ENCODE peak calls at places on chromosomes 11 and 22, in four cellular contexts. P is choroid plexus epithelial cell, T is kidney epithelial cell, B is AG10803. D is an unnamed sample.

GRCh38 chr11:126647735-126648134 is 292.2 kb downstream of the ST3GAL4 start:
- DNase-seq in P (peak), T (peak), B (peak), D (peak)

GRCh38 chr11:20483931-20484330 is 96.4 kb downstream of the PRMT3 start:
- DNase-seq in T (no peak), P (no peak), B (peak), D (no peak)

GRCh38 chr11:44770401-44770800 is 43.6 kb downstream of the TSPAN18 start:
- DNase-seq in T (no peak), P (no peak), B (no peak), D (no peak)

GRCh38 chr22:37659066-37659896 is 758 bp downstream of the PDXP start:
- DNase-seq in B (no peak), T (no peak), P (no peak), D (no peak)

GRCh38 chr11:1391165-1392010 is 1.7 kb downstream of the BRSK2 start:
- DNase-seq in P (no peak), B (no peak), T (no peak), D (no peak)

GRCh38 chr11:118437046-118437735 is 899 bp downstream of the KMT2A start:
- DNase-seq in T (no peak), B (peak), P (peak), D (no peak)

GRCh38 chr11:118615282-118615979 is 8.0 kb downstream of the PHLDB1 start:
- DNase-seq in P (peak), B (no peak), T (no peak), D (no peak)

GRCh38 chr11:83172551-83172950 is 15.6 kb downstream of the PCF11 start:
- DNase-seq in P (no peak), T (no peak), B (no peak), D (no peak)

GRCh38 chr11:67648140-67648795 is 2.3 kb downstream of the ACY3 start:
- DNase-seq in T (no peak), P (no peak), B (no peak), D (no peak)

GRCh38 chr11:17352925-17353227 is 1.3 kb downstream of the NCR3LG1 start:
- DNase-seq in P (peak), B (peak), T (no peak), D (peak)

GRCh38 chr11:13329670-13330401 is 52.2 kb downstream of the BMAL1 start:
- DNase-seq in T (no peak), P (no peak), B (peak), D (no peak)

GRCh38 chr11:23313001-23313400 is 452.7 kb upstream of the CCDC179 start:
- DNase-seq in P (peak), T (no peak), B (peak), D (no peak)

GRCh38 chr11:29127456-29127855 is 889.4 kb downstream of the KCNA4 start:
- DNase-seq in B (no peak), T (peak), P (no peak), D (no peak)

GRCh38 chr11:73040046-73040445 is 102.1 kb downstream of the FCHSD2 start:
- DNase-seq in P (no peak), B (no peak), T (no peak), D (no peak)

GRCh38 chr22:47762141-47762540 is 999.7 kb downstream of the TBC1D22A start:
- DNase-seq in B (no peak), P (no peak), T (no peak), D (no peak)

GRCh38 chr11:898540-899190 is 11.9 kb downstream of the CHID1 start:
- DNase-seq in B (no peak), P (peak), T (no peak), D (no peak)

GRCh38 chr11:62449451-62449851 is 30.6 kb downstream of the SCGB1A1 start:
- DNase-seq in T (no peak), B (no peak), P (no peak), D (no peak)

GRCh38 chr11:65928667-65929066 is 9.4 kb downstream of the DRAP1 start:
- DNase-seq in B (no peak), T (no peak), P (no peak), D (no peak)

GRCh38 chr11:65934014-65934413 is 11.3 kb upstream of the TSGA10IP start:
- DNase-seq in T (no peak), P (peak), B (no peak), D (no peak)

GRCh38 chr11:65931773-65932557 is 12.7 kb downstream of the DRAP1 start:
- DNase-seq in B (no peak), T (no peak), P (peak), D (no peak)

GRCh38 chr11:65927904-65928397 is 8.7 kb downstream of the DRAP1 start:
- DNase-seq in T (no peak), P (peak), B (peak), D (no peak)

GRCh38 chr11:65932558-65932919 is 12.7 kb upstream of the TSGA10IP start:
- DNase-seq in B (peak), P (peak), T (no peak), D (peak)
- TF ChIP-seq CTCF in B (no peak), P (no peak), T (no peak), D (peak)

GRCh38 chr11:3047637-3048036 is 9.6 kb downstream of the CARS1 start:
- DNase-seq in T (no peak), P (no peak), B (no peak), D (no peak)

GRCh38 chr11:3051435-3052108 is 5.7 kb downstream of the CARS1 start:
- DNase-seq in B (no peak), T (no peak), P (peak), D (no peak)

GRCh38 chr11:3050386-3051325 is 6.6 kb downstream of the CARS1 start:
- DNase-seq in T (no peak), P (no peak), B (no peak), D (no peak)

GRCh38 chr11:3052109-3052479 is 5.1 kb downstream of the CARS1 start:
- DNase-seq in B (no peak), T (no peak), P (no peak), D (no peak)

GRCh38 chr11:3049430-3050243 is 7.6 kb downstream of the CARS1 start:
- DNase-seq in P (peak), B (peak), T (peak), D (peak)
- TF ChIP-seq CTCF in P (peak), B (peak), T (peak), D (peak)

GRCh38 chr22:17786435-17787158 is 12.3 kb upstream of the BID start:
- DNase-seq in T (no peak), P (peak), B (no peak), D (peak)
- TF ChIP-seq CTCF in T (no peak), P (peak), B (no peak), D (no peak)

DNA sequence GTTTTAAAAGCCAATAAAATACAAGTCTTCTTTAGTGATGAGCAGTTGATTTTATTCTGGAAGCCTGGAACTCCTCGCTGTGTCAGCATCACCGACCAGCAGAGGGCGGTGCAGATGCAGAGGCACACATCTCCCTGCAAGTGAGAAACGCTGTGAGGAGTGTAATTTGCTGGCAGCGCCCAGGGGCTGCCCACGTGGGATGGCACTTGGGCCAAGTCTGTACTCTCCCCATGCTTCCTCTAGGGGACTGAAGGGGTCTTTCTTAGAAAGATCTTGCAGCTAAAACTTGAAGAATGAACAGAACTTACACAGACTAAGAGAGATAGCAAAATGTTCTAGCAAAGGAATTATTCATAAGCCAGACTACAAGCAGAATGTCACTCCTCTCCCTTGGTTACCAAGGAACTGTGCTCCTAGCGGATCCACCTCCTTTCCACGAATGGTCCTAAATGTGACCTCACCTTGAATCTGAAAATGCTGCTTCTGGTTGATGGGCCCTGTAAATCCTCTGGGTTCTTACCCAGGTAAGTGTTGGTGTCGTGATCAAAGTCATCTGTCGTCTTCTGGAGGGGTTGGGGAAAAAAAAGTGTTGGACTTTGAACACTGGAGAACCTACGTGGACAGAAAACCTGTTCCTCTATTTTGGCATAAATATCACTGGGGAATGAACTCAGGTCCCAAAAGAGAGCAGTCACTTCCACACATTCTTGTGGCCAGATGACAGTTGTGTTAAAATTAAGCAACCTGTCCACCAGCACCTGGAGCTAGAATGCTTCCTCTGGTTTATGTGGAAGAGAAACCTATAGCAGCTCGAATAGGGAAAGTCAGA is 31.8 kb downstream of the CNTF start:
- DNase-seq in B (peak), T (peak), P (peak), D (peak)
- TF ChIP-seq CTCF in B (peak), T (peak), P (peak), D (peak)

GRCh38 chr22:22400099-22400498 is 108.4 kb downstream of the ZNF280B start:
- DNase-seq in T (no peak), B (no peak), P (no peak), D (no peak)
- TF ChIP-seq CTCF in T (no peak), B (no peak), P (no peak), D (peak)

D was measured in HFFc6.